ENCODE peak calls at places on chromosomes 2 and 18, in seven cellular contexts. G is HepG2, C is breast epithelium, E is SK-N-SH, F is GM23338, Z is upper lobe of left lung, R is Panc1. V is an unnamed sample.
A peak's percentile ranks its signal among the peaks of the same experiment; 100 is the strongest.

GRCh38 chr2:201696151-201696659 is 2.2 kb downstream of the MPP4 start:
- DNase-seq in G (no peak), C (no peak), E (no peak), F (no peak), Z (no peak), R (no peak), V (no peak)

GRCh38 chr2:69053416-69053965 is 40.5 kb downstream of the ANTXR1 start:
- DNase-seq in G (no peak), C (no peak), E (no peak), F (no peak), Z (no peak), R (no peak), V (no peak)

GRCh38 chr2:105144128-105144940 is 97.2 kb upstream of the GPR45 start:
- DNase-seq in G (no peak), C (no peak), E (no peak), F (no peak), Z (no peak), R (no peak), V (no peak)

GRCh38 chr18:8988262-8988871 is 114.1 kb upstream of the NDUFV2 start:
- DNase-seq in G (peak; percentile 46), C (no peak), E (peak; percentile 81), F (peak; percentile 92), Z (peak; percentile 52), R (peak; percentile 35), V (peak; percentile 38)

GRCh38 chr2:232511336-232511863 is 8.8 kb upstream of the PRSS56 start:
- DNase-seq in G (no peak), C (no peak), E (peak; percentile 68), F (no peak), Z (no peak), R (no peak), V (no peak)

GRCh38 chr18:3248670-3249359 is 1.2 kb downstream of the MYL12A start:
- DNase-seq in G (peak; percentile 61), C (no peak), E (no peak), F (no peak), Z (peak; percentile 50), R (no peak), V (peak; percentile 49)

GRCh38 chr18:58117685-58118403 is 73.8 kb downstream of the NEDD4L start:
- DNase-seq in G (peak; percentile 69), C (no peak), E (no peak), F (no peak), Z (peak; percentile 93), R (peak; percentile 69), V (peak; percentile 13)

GRCh38 chr18:54774423-54774822 is 53.9 kb upstream of the RAB27B start:
- DNase-seq in G (no peak), C (no peak), E (no peak), F (no peak), Z (no peak), R (no peak), V (no peak)

GRCh38 chr2:8214221-8214620 is 467.6 kb upstream of the ID2 start:
- DNase-seq in G (no peak), C (no peak), E (no peak), F (no peak), Z (no peak), R (no peak), V (no peak)

GRCh38 chr2:1192121-1192520 is 221.1 kb upstream of the TPO start:
- DNase-seq in G (no peak), C (no peak), E (no peak), F (no peak), Z (no peak), R (no peak), V (no peak)

GRCh38 chr2:45862843-45863242 is 211.4 kb downstream of the PRKCE start:
- DNase-seq in G (no peak), C (no peak), E (no peak), F (no peak), Z (no peak), R (no peak), V (no peak)

GRCh38 chr2:185857676-185858075 is 119.1 kb downstream of the FSIP2 start:
- DNase-seq in G (no peak), C (no peak), E (no peak), F (no peak), Z (no peak), R (no peak), V (no peak)

GRCh38 chr2:149040451-149040850 is 2.0 kb downstream of the LYPD6B start:
- DNase-seq in G (peak; percentile 24), C (no peak), E (no peak), F (peak; percentile 89), Z (peak; percentile 27), R (no peak), V (no peak)

GRCh38 chr18:41395695-41396094 is 559.3 kb upstream of the PIK3C3 start:
- DNase-seq in G (no peak), C (no peak), E (no peak), F (no peak), Z (no peak), R (no peak), V (no peak)

GRCh38 chr2:103159018-103159417 is 397.2 kb downstream of the TMEM182 start:
- DNase-seq in G (no peak), C (no peak), E (no peak), F (no peak), Z (no peak), R (no peak), V (no peak)

GRCh38 chr2:42172566-42172965 is 3.4 kb downstream of the EML4 start:
- DNase-seq in G (no peak), C (no peak), E (no peak), F (no peak), Z (no peak), R (no peak), V (no peak)
- H3K4me3 ChIP-seq in G (peak overlapping the region; percentile 95), C (no peak overlapping the region), E (peak overlapping the region; percentile 81), F (no peak overlapping the region), Z (peak overlapping the region; percentile 84), R (peak overlapping the region; percentile 80), V (no peak overlapping the region)

GRCh38 chr2:224027912-224028311 is 11.2 kb downstream of the SERPINE2 start:
- DNase-seq in G (no peak), C (no peak), E (no peak), F (no peak), Z (no peak), R (no peak), V (no peak)
- TF ChIP-seq POLR2AphosphoS5 in G (no peak), C (no peak), E (no peak), F (no peak), Z (no peak), R (no peak), V (no peak)

DNA sequence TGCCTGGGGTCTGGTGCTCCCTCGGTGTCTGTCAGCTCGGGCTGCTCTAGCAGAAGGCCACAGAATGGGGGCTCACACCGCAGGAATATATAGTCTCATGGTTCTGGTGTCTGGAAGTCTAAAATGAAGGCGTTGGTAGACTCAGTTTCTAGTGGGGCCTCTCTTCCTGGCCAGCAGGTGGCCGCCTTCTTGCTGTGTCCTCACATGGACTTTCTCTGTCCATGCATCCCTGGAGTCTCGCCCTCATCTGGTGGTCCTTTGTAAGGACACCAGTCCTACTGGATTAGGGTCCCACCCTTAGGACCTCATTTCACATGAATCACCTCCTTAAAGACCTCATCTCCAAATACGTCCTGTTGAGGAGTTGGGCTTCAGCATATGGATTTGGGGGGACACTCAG is 65.7 kb downstream of the RRM2 start:
- DNase-seq in G (peak; percentile 78), C (no peak), E (peak; percentile 72), F (peak; percentile 42), Z (no peak), R (no peak), V (no peak)
- TF ChIP-seq CTCF in G (peak; percentile 64), C (no peak), E (peak; percentile 51), F (peak; percentile 57), Z (peak; percentile 30), R (no peak), V (no peak)

GRCh38 chr2:241258505-241259160 is 56.8 kb downstream of the HDLBP start:
- DNase-seq in G (no peak), C (no peak), E (no peak), F (no peak), Z (no peak), R (no peak), V (no peak)
- H3K4me3 ChIP-seq in G (no peak overlapping the region), C (no peak overlapping the region), E (no peak overlapping the region), F (no peak overlapping the region), Z (no peak overlapping the region), R (no peak overlapping the region), V (no peak overlapping the region)

DNA sequence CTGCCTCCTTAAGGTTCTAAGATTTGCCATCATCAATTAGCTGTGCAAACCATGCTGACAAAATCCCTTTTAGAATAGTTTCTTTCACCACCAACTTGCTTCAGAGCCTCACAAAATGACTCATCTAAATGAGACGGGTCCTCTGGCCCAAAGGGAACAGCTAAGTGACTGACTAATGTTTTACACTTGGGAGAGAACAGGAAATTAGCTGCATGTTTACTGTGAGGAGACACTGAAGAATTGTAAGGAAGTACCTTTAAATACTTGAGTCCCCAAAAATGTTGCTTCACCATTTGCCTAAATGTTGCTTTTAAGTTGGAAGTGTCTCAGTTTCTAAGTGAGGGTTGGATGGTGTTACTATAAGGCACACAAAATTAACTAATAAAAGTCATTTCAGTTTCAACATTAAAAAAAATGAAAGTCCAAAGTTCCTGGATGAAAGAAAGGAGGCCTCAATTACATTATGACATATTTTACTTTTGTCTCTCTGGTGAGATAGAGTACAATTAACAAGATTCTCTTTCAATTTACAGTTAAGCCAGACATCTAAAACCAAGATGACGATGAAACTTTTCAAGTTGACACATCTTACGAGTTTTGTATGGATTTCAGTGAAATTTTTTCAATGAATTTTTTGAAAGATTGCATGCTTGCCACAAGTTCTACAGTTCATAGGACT is 229.1 kb upstream of the FN1 start:
- DNase-seq in G (peak; percentile 41), C (no peak), E (no peak), F (no peak), Z (peak; percentile 25), R (no peak), V (no peak)
- TF ChIP-seq POLR2AphosphoS5 in G (no peak), C (no peak), E (no peak), F (no peak), Z (peak; percentile 26), R (no peak), V (no peak)

DNA sequence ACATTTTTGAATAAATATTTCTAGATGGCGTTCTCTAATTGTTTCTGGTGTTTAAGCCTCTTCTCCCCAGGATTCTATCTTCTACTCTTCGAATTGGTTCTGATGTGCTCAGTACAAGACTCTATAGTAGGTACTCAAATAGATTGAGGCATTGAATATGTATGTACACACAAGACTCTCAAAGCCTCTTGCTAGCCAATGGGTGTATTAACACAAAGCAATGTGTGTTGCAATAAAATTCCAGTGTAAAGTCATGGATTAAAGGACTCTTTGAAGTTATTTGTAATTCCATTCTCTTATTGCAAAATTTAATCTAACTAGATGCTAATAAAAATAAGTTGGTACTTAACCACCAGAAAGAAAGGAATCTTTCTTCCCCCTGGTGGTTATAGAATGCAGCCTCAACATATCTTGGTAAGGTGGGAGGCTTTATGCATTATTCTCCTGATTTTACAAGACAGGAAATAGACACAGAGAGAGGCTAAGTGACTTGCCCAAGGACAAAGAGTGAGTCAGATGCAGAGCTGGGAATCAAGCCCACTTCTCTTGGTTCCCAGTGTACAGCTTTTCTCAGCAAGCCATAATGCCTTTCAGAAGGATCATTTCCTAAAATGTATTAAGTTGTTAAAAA is 18.1 kb downstream of the LRP1B start:
- DNase-seq in G (no peak), C (no peak), E (no peak), F (peak; percentile 16), Z (no peak), R (no peak), V (no peak)
- TF ChIP-seq CTCF in G (no peak), C (no peak), E (peak; percentile 62), F (no peak), Z (no peak), R (no peak), V (no peak)